ENCODE peak calls at places on chromosomes 4 and X, in five cellular contexts. One of them, this sample, is unnamed.

GRCh38 chr4:6235012-6235411 is 34.6 kb upstream of the WFS1 start:
- DNase-seq in lower lobe of right lung: no peak
- DNase-seq in BJ: no peak
- DNase-seq in ovary: no peak
- DNase-seq in hepatocyte: no peak
- DNase-seq in this sample: no peak

GRCh38 chr4:20528508-20528907 is 171.8 kb upstream of the PACRGL start:
- DNase-seq in lower lobe of right lung: no peak
- DNase-seq in BJ: no peak
- DNase-seq in ovary: no peak
- DNase-seq in hepatocyte: no peak
- DNase-seq in this sample: no peak

GRCh38 chr4:119152741-119153140 is 17.1 kb downstream of the MYOZ2 start:
- DNase-seq in lower lobe of right lung: no peak
- DNase-seq in BJ: no peak
- DNase-seq in ovary: no peak
- DNase-seq in hepatocyte: no peak
- DNase-seq in this sample: no peak

GRCh38 chr4:60656171-60656570 is 544.0 kb upstream of the ADGRL3 start:
- DNase-seq in lower lobe of right lung: no peak
- DNase-seq in BJ: no peak
- DNase-seq in ovary: no peak
- DNase-seq in hepatocyte: no peak
- DNase-seq in this sample: no peak

GRCh38 chrX:104833401-104833800 is 267.4 kb downstream of the IL1RAPL2 start:
- DNase-seq in lower lobe of right lung: no peak
- DNase-seq in BJ: no peak
- DNase-seq in ovary: no peak
- DNase-seq in hepatocyte: no peak
- DNase-seq in this sample: no peak

GRCh38 chr4:9764155-9764696 is 17.2 kb upstream of the DRD5 start:
- DNase-seq in lower lobe of right lung: no peak
- DNase-seq in BJ: no peak
- DNase-seq in ovary: no peak
- DNase-seq in hepatocyte: no peak
- DNase-seq in this sample: no peak

GRCh38 chr4:87974856-87975462 is 555 bp upstream of the SPP1 start:
- DNase-seq in lower lobe of right lung: no peak
- DNase-seq in BJ: no peak
- DNase-seq in ovary: no peak
- DNase-seq in hepatocyte: no peak
- DNase-seq in this sample: no peak

GRCh38 chr4:74944354-74944793 is 11.5 kb downstream of the PARM1 start:
- DNase-seq in lower lobe of right lung: peak
- DNase-seq in BJ: no peak
- DNase-seq in ovary: no peak
- DNase-seq in hepatocyte: peak
- DNase-seq in this sample: no peak

GRCh38 chr4:162131256-162131655 is 32.5 kb downstream of the FSTL5 start:
- DNase-seq in lower lobe of right lung: no peak
- DNase-seq in BJ: no peak
- DNase-seq in ovary: no peak
- DNase-seq in hepatocyte: no peak
- DNase-seq in this sample: no peak

GRCh38 chrX:109440475-109440874 is 41.4 kb downstream of the GUCY2F start:
- DNase-seq in lower lobe of right lung: no peak
- DNase-seq in BJ: no peak
- DNase-seq in ovary: no peak
- DNase-seq in hepatocyte: no peak
- DNase-seq in this sample: no peak

GRCh38 chr4:89904524-89904923 is 9.9 kb downstream of the MMRN1 start:
- DNase-seq in lower lobe of right lung: no peak
- DNase-seq in BJ: no peak
- DNase-seq in ovary: no peak
- DNase-seq in hepatocyte: no peak
- DNase-seq in this sample: no peak

GRCh38 chrX:114800719-114801118 is 216.7 kb downstream of the IL13RA2 start:
- DNase-seq in lower lobe of right lung: no peak
- DNase-seq in BJ: peak
- DNase-seq in ovary: no peak
- DNase-seq in hepatocyte: no peak
- DNase-seq in this sample: no peak

GRCh38 chr4:84403656-84404055 is 95.4 kb downstream of the NKX6-1 start:
- DNase-seq in lower lobe of right lung: no peak
- DNase-seq in BJ: no peak
- DNase-seq in ovary: no peak
- DNase-seq in hepatocyte: no peak
- DNase-seq in this sample: no peak

GRCh38 chr4:83890816-83891215 is 354.9 kb downstream of the GPAT3 start:
- DNase-seq in lower lobe of right lung: no peak
- DNase-seq in BJ: no peak
- DNase-seq in ovary: no peak
- DNase-seq in hepatocyte: no peak
- DNase-seq in this sample: no peak

GRCh38 chr4:102575369-102576129 is 74.4 kb downstream of the NFKB1 start:
- DNase-seq in lower lobe of right lung: no peak
- DNase-seq in BJ: no peak
- DNase-seq in ovary: no peak
- DNase-seq in hepatocyte: no peak
- DNase-seq in this sample: no peak

GRCh38 chr4:15659768-15660394 is 4.7 kb upstream of the FBXL5 start:
- DNase-seq in lower lobe of right lung: no peak
- DNase-seq in BJ: no peak
- DNase-seq in ovary: no peak
- DNase-seq in hepatocyte: peak
- DNase-seq in this sample: no peak

GRCh38 chrX:7828594-7828993 is 14.4 kb upstream of the VCX start:
- DNase-seq in lower lobe of right lung: no peak
- DNase-seq in BJ: no peak
- DNase-seq in ovary: no peak
- DNase-seq in hepatocyte: peak
- DNase-seq in this sample: no peak

GRCh38 chrX:38628587-38628986 is 67.2 kb downstream of the TSPAN7 start:
- DNase-seq in lower lobe of right lung: no peak
- DNase-seq in BJ: no peak
- DNase-seq in ovary: no peak
- DNase-seq in hepatocyte: no peak
- DNase-seq in this sample: no peak

GRCh38 chr4:80594696-80595095 is 259.2 kb downstream of the CFAP299 start:
- DNase-seq in lower lobe of right lung: no peak
- DNase-seq in BJ: no peak
- DNase-seq in ovary: no peak
- DNase-seq in hepatocyte: no peak
- DNase-seq in this sample: no peak

GRCh38 chr4:80587861-80588385 is 252.4 kb downstream of the CFAP299 start:
- DNase-seq in lower lobe of right lung: no peak
- DNase-seq in BJ: no peak
- DNase-seq in ovary: no peak
- DNase-seq in hepatocyte: no peak
- DNase-seq in this sample: no peak

GRCh38 chr4:80592950-80593349 is 257.4 kb downstream of the CFAP299 start:
- DNase-seq in lower lobe of right lung: no peak
- DNase-seq in BJ: no peak
- DNase-seq in ovary: no peak
- DNase-seq in hepatocyte: no peak
- DNase-seq in this sample: no peak
- TF ChIP-seq CTCF in lower lobe of right lung: no peak
- TF ChIP-seq CTCF in BJ: peak
- TF ChIP-seq CTCF in ovary: no peak
- TF ChIP-seq CTCF in hepatocyte: peak
- TF ChIP-seq CTCF in this sample: peak

DNA sequence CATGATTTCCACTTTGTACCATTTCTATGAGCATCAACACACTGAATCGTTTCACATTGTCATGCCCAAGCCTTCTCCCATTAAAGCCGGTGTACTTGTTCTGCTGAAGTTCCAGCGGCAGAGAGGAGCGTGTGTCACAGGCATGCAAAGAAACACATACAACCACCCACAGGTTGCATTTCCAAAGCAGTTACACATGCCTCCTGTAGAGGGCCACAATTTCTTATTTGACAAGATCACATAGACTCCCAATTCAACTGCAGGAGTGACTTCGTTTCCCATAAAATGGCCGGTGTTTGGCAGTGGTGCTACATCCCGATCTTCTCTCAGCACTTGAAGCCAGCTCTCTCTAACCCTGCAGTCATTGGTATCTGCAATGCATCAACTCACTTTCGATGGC is 992.6 kb downstream of the NLGN4X start:
- DNase-seq in lower lobe of right lung: no peak
- DNase-seq in BJ: no peak
- DNase-seq in ovary: no peak
- DNase-seq in hepatocyte: peak
- DNase-seq in this sample: no peak
- TF ChIP-seq CTCF in lower lobe of right lung: peak
- TF ChIP-seq CTCF in BJ: no peak
- TF ChIP-seq CTCF in ovary: no peak
- TF ChIP-seq CTCF in hepatocyte: no peak
- TF ChIP-seq CTCF in this sample: peak

GRCh38 chr4:117134386-117134785 is 49.0 kb upstream of the TRAM1L1 start:
- DNase-seq in lower lobe of right lung: no peak
- DNase-seq in BJ: no peak
- DNase-seq in ovary: no peak
- DNase-seq in hepatocyte: peak
- DNase-seq in this sample: peak

GRCh38 chr4:117137143-117137542 is 51.8 kb upstream of the TRAM1L1 start:
- DNase-seq in lower lobe of right lung: no peak
- DNase-seq in BJ: peak
- DNase-seq in ovary: no peak
- DNase-seq in hepatocyte: no peak
- DNase-seq in this sample: no peak

GRCh38 chr4:117135634-117136354 is 50.4 kb upstream of the TRAM1L1 start:
- DNase-seq in lower lobe of right lung: no peak
- DNase-seq in BJ: no peak
- DNase-seq in ovary: no peak
- DNase-seq in hepatocyte: no peak
- DNase-seq in this sample: no peak
- TF ChIP-seq CTCF in lower lobe of right lung: no peak
- TF ChIP-seq CTCF in BJ: no peak
- TF ChIP-seq CTCF in ovary: no peak
- TF ChIP-seq CTCF in hepatocyte: no peak
- TF ChIP-seq CTCF in this sample: no peak

GRCh38 chrX:30819080-30819479 is 70.0 kb downstream of the TAB3 start:
- DNase-seq in lower lobe of right lung: no peak
- DNase-seq in BJ: no peak
- DNase-seq in ovary: no peak
- DNase-seq in hepatocyte: no peak
- DNase-seq in this sample: no peak

GRCh38 chrX:30822719-30823118 is 66.3 kb downstream of the TAB3 start:
- DNase-seq in lower lobe of right lung: no peak
- DNase-seq in BJ: no peak
- DNase-seq in ovary: no peak
- DNase-seq in hepatocyte: no peak
- DNase-seq in this sample: no peak

GRCh38 chrX:30821116-30821515 is 67.9 kb downstream of the TAB3 start:
- DNase-seq in lower lobe of right lung: no peak
- DNase-seq in BJ: no peak
- DNase-seq in ovary: no peak
- DNase-seq in hepatocyte: no peak
- DNase-seq in this sample: no peak

GRCh38 chrX:30824275-30824674 is 64.8 kb downstream of the TAB3 start:
- DNase-seq in lower lobe of right lung: no peak
- DNase-seq in BJ: no peak
- DNase-seq in ovary: no peak
- DNase-seq in hepatocyte: no peak
- DNase-seq in this sample: no peak

GRCh38 chrX:30822068-30822671 is 66.9 kb downstream of the TAB3 start:
- DNase-seq in lower lobe of right lung: no peak
- DNase-seq in BJ: no peak
- DNase-seq in ovary: no peak
- DNase-seq in hepatocyte: peak
- DNase-seq in this sample: no peak
- TF ChIP-seq CTCF in lower lobe of right lung: no peak
- TF ChIP-seq CTCF in BJ: no peak
- TF ChIP-seq CTCF in ovary: no peak
- TF ChIP-seq CTCF in hepatocyte: no peak
- TF ChIP-seq CTCF in this sample: no peak

GRCh38 chr4:7956306-7957112 is 16.8 kb upstream of the AFAP1 start:
- DNase-seq in lower lobe of right lung: no peak
- DNase-seq in BJ: no peak
- DNase-seq in ovary: no peak
- DNase-seq in hepatocyte: no peak
- DNase-seq in this sample: no peak

GRCh38 chr4:7960017-7960789 is 20.5 kb upstream of the AFAP1 start:
- DNase-seq in lower lobe of right lung: no peak
- DNase-seq in BJ: no peak
- DNase-seq in ovary: no peak
- DNase-seq in hepatocyte: no peak
- DNase-seq in this sample: no peak

GRCh38 chr4:7960790-7961655 is 21.4 kb upstream of the AFAP1 start:
- DNase-seq in lower lobe of right lung: no peak
- DNase-seq in BJ: peak
- DNase-seq in ovary: peak
- DNase-seq in hepatocyte: peak
- DNase-seq in this sample: no peak

GRCh38 chr4:7957113-7957656 is 17.5 kb upstream of the AFAP1 start:
- DNase-seq in lower lobe of right lung: no peak
- DNase-seq in BJ: no peak
- DNase-seq in ovary: no peak
- DNase-seq in hepatocyte: no peak
- DNase-seq in this sample: no peak

DNA sequence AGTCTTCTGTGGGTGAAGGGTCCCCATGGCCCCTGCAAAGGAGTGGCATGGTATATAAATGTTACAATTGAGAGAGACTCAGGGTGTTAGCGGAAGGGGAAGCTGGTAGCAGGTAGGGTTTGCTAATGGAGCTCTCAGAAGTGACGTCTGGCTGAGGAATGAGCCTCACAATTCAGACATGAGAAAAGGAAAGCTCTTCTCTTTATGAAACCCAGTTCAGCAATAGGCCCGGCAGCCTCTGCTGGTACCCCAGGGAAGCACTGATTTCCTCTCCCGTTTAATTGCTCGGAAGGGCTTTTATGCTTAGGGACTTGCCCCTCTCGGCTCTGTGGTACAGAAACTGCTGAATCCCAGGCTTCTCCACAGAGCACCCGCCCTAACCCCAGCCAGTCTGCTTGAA is 19.4 kb upstream of the AFAP1 start:
- DNase-seq in lower lobe of right lung: no peak
- DNase-seq in BJ: no peak
- DNase-seq in ovary: no peak
- DNase-seq in hepatocyte: no peak
- DNase-seq in this sample: no peak
- TF ChIP-seq CTCF in lower lobe of right lung: no peak
- TF ChIP-seq CTCF in BJ: no peak
- TF ChIP-seq CTCF in ovary: no peak
- TF ChIP-seq CTCF in hepatocyte: no peak
- TF ChIP-seq CTCF in this sample: no peak

GRCh38 chr4:63528592-63528991 is 880.7 kb downstream of the TECRL start:
- DNase-seq in lower lobe of right lung: no peak
- DNase-seq in BJ: no peak
- DNase-seq in ovary: no peak
- DNase-seq in hepatocyte: no peak
- DNase-seq in this sample: no peak
- TF ChIP-seq CTCF in lower lobe of right lung: no peak
- TF ChIP-seq CTCF in BJ: no peak
- TF ChIP-seq CTCF in ovary: no peak
- TF ChIP-seq CTCF in hepatocyte: peak
- TF ChIP-seq CTCF in this sample: no peak

GRCh38 chrX:119398974-119399771 is at the start of gene SLC25A43:
- DNase-seq in lower lobe of right lung: peak
- DNase-seq in BJ: no peak
- DNase-seq in ovary: peak
- DNase-seq in hepatocyte: peak
- DNase-seq in this sample: peak
- TF ChIP-seq CTCF in lower lobe of right lung: no peak
- TF ChIP-seq CTCF in BJ: no peak
- TF ChIP-seq CTCF in ovary: no peak
- TF ChIP-seq CTCF in hepatocyte: no peak
- TF ChIP-seq CTCF in this sample: no peak

This sample was measured in nephron progenitor cell.